ENCODE peak calls at places on chromosomes 16 and 17, in four cellular contexts. U is osteoblast, W is psoas muscle, E is cardiac muscle cell. X is an unnamed sample.

GRCh38 chr17:10261098-10261497 is 62.7 kb upstream of the GAS7 start:
- DNase-seq in U (no peak), W (no peak), E (no peak), X (no peak)

GRCh38 chr17:10737168-10737622 is 7.4 kb upstream of the TMEM220 start:
- DNase-seq in U (peak), W (peak), E (peak), X (no peak)

GRCh38 chr17:17990282-17990681 is 17.6 kb downstream of the DRC3 start:
- DNase-seq in U (no peak), W (no peak), E (no peak), X (no peak)

GRCh38 chr16:2156025-2156848 is 655 bp downstream of the TRAF7 start:
- DNase-seq in U (peak), W (no peak), E (peak), X (peak)

GRCh38 chr16:57299009-57299718 is 14.7 kb upstream of the PLLP start:
- DNase-seq in U (peak), W (no peak), E (no peak), X (peak)

GRCh38 chr16:11675561-11676511 is 7.6 kb downstream of the SNN start:
- DNase-seq in U (no peak), W (peak), E (no peak), X (peak)

GRCh38 chr16:54812229-54812628 is 118.4 kb upstream of the IRX5 start:
- DNase-seq in U (no peak), W (no peak), E (no peak), X (no peak)

GRCh38 chr17:65593870-65594584 is 32.6 kb upstream of the AXIN2 start:
- DNase-seq in U (peak), W (no peak), E (no peak), X (no peak)

GRCh38 chr17:76383645-76384221 is 676 bp upstream of the SPHK1 start:
- DNase-seq in U (peak), W (peak), E (peak), X (peak)

GRCh38 chr16:11481987-11482386 is 104.7 kb downstream of the LITAF start:
- DNase-seq in U (peak), W (no peak), E (no peak), X (no peak)

GRCh38 chr16:19236561-19236960 is 49.0 kb upstream of the CLEC19A start:
- DNase-seq in U (no peak), W (no peak), E (no peak), X (no peak)

GRCh38 chr17:82250868-82251500 is 22.1 kb downstream of the SLC16A3 start:
- DNase-seq in U (peak), W (peak), E (no peak), X (no peak)

GRCh38 chr16:80174416-80174815 is 366.4 kb upstream of the DYNLRB2 start:
- DNase-seq in U (no peak), W (no peak), E (no peak), X (no peak)

GRCh38 chr17:78920528-78920927 is 4.7 kb downstream of the TIMP2 start:
- DNase-seq in U (peak), W (no peak), E (no peak), X (no peak)

GRCh38 chr17:78919816-78920516 is 5.2 kb downstream of the TIMP2 start:
- DNase-seq in U (peak), W (peak), E (no peak), X (no peak)

GRCh38 chr17:78917451-78918307 is 7.5 kb downstream of the TIMP2 start:
- DNase-seq in U (peak), W (peak), E (no peak), X (no peak)

GRCh38 chr17:78921437-78921971 is 3.7 kb downstream of the TIMP2 start:
- DNase-seq in U (peak), W (peak), E (no peak), X (no peak)

GRCh38 chr17:78918979-78919378 is 6.2 kb downstream of the TIMP2 start:
- DNase-seq in U (no peak), W (peak), E (no peak), X (no peak)
- H3K27ac ChIP-seq in U (no peak), W (no peak), E (no peak), X (no peak)

DNA sequence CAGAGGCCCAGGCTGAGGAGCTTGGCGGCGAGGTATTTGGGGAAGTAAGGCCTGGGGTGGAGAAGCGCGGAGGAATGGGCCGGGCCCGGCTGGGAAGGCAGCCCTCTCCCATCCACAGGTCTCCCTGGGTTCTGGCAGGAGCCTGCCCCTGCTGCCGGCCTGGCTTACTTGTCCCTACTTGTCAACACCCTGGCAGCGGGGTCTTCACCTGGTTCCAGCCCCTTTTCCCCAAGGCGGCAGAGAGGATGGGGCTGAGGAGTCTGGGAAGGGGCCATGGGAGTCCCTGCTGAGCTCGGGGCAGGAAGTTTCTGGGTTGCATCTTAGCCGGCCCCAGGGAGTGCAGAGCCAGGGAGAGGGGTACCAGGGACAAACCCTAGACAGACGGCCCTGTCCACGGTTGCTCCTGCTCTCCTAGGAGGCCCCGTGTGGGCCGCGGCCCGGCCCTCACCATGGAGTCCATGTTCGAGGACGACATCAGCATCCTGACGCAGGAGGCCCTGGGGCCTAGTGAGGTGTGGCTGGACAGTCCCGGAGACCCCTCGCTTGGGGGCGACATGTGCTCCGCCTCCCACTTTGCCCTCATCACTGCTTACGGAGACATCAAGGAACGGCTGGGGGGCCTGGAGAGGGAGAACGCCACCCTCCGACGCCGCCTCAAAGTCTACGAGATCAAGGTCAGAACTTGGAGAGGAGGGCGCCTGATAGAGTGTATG is 1.9 kb downstream of the TBKBP1 start:
- DNase-seq in U (peak), W (no peak), E (peak), X (no peak)
- H3K27ac ChIP-seq in U (no peak), W (peak), E (peak), X (peak)

DNA sequence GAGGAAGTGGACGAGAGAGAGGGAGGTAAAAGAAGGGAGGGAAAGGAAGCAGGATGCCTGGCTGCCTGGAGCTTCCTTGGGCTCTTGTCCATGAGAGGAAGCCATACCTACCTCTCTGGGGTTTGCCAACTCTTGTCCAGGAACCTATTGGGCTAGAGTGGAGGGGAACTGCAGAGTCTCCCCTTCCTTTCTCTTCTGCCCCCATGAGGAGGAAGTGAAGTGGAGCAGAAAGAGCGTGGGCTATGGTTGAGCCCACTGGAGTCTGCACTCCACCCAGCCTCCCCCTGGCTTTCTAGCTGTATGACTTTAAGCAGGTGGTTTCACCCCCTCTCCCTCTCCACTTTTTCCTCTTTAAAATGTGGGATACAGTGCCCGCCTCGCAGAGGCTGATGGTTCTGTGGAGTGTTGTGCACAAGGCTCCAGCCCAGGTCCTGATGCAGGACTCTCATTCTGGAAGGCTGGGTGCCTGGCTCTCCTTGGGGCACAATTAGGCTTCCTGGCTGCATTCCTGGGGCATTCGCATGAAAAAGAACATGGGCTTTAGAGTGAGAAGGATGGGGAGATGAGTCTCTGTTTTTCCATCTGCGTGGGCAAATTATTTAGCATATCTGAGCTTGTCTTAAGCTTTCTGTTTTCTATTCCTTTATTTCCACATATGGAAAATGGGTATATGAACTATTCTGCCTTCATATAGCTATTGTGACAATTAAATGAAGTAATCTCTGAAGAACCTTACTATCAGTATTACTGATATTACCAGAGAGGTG is 40.7 kb downstream of the HLF start:
- DNase-seq in U (no peak), W (no peak), E (no peak), X (no peak)
- H3K27ac ChIP-seq in U (no peak), W (no peak), E (no peak), X (no peak)

DNA sequence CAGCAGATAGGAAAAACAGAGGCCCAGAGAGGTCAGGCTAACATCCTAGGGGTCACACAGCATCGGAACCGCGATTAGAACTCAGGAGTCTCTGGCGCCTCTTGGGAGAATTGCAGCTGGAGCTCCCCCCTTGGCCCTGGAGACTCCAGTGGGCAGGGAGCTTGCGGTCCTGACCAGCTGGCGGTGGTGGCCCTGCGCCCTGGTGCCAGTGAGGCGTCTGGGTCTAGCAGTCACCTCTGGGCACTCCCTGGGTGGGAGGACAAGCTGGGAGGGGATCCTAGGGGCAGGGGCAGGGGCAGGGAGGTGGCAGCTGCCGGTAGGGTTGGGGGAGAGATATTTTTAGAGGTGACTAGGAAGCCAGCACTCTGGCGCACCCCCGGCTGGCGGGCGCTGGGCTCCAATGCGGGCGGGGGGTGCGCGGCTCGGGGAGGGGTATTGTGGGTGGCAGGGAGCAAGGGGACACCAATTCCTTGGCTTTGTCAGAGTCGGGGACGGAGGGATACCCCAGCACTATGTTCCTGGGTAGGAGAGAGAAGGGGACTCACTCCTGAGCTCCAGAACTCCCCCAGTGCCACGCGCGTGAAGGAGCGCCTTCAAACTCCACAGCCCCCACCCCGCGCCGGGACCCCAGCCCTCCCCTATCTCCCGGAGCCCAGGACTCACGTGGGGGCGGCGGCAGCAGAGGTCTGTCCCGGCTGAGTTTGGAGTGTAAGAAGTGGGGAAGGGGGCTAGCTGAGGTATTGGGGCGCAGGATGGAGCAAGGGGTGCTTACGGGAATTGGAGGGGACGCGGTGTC is 584 bp downstream of the PHOSPHO1 start:
- DNase-seq in U (peak), W (peak), E (no peak), X (no peak)
- H3K27ac ChIP-seq in U (no peak), W (no peak), E (no peak), X (no peak)

GRCh38 chr17:8680850-8681174 is 50.3 kb upstream of the MYH10 start:
- DNase-seq in U (no peak), W (no peak), E (no peak), X (no peak)
- H3K27ac ChIP-seq in U (peak), W (no peak), E (peak), X (peak)

GRCh38 chr16:70759666-70760065 is 41.3 kb downstream of the VAC14 start:
- DNase-seq in U (no peak), W (no peak), E (no peak), X (no peak)
- H3K27ac ChIP-seq in U (peak), W (no peak), E (no peak), X (no peak)

GRCh38 chr17:59633658-59634359 is 14.1 kb downstream of the CLTC start:
- DNase-seq in U (no peak), W (no peak), E (no peak), X (no peak)
- H3K27ac ChIP-seq in U (no peak), W (no peak), E (peak), X (no peak)

GRCh38 chr17:1182831-1183578 is 3.2 kb upstream of the ABR start:
- DNase-seq in U (peak), W (no peak), E (peak), X (no peak)

GRCh38 chr17:1181769-1182137 is 2.0 kb upstream of the ABR start:
- DNase-seq in U (peak), W (no peak), E (no peak), X (no peak)

GRCh38 chr17:1186214-1186820 is 6.5 kb upstream of the ABR start:
- DNase-seq in U (peak), W (no peak), E (no peak), X (no peak)

GRCh38 chr17:1188812-1189211 is 9.0 kb upstream of the ABR start:
- DNase-seq in U (peak), W (peak), E (no peak), X (peak)

GRCh38 chr17:1186923-1187771 is 7.4 kb upstream of the ABR start:
- DNase-seq in U (peak), W (peak), E (peak), X (peak)
- H3K27ac ChIP-seq in U (peak), W (no peak), E (no peak), X (peak)

DNA sequence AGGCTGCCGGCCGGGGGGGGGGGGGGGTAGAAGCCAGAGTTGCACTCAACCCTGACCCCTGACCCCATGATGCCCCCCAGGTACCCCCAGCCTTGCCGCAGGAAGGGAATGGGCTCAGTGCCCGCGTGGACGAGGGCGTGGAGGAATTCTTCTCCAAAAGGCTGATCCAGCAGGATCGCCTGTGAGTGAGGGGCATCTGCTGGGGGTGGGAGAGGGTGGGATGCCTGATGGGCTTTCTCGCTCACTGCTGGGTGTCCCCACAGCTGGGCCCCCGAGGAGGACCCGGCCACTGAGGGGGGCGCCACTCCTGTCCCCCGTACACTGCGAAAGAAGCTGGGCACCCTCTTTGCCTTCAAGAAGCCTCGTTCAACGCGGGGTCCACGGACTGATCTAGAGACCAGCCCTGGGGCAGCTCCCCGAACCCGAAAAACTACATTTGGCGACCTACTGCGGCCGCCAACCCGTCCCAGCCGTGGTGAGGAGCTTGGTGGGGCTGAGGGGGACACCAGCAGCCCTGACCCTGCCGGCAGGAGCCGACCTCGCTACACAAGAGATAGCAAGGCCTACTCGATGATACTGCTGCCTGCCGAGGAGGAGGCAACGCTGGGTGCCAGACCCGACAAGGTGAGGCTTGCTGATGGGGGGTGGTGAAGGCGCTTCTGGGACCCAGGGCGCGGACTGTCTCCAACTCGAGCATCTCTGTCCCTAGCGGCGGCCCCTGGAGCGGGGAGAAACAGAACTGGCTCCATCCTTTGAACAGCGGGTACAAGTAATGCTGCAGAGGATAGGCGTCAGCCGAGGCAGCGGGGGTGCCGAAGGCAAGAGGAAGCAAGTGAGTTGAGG is 5.8 kb downstream of the ACD start:
- DNase-seq in U (peak), W (no peak), E (no peak), X (no peak)
- H3K27ac ChIP-seq in U (no peak), W (no peak), E (no peak), X (no peak)

X was measured in aorta.